ENCODE peak calls at places on chromosomes 3 and 15, in five cellular contexts. S, V, I, N and G are unnamed samples.

GRCh38 chr15:26179906-26180305 is 316.8 kb upstream of the ATP10A start:
- DNase-seq in S (no peak), V (peak), I (no peak), N (no peak), G (no peak)

GRCh38 chr3:45024601-45025262 is 1.4 kb upstream of the CLEC3B start:
- DNase-seq in S (no peak), V (no peak), I (no peak), N (no peak), G (no peak)

GRCh38 chr15:58639992-58640391 is 109.5 kb downstream of the ADAM10 start:
- DNase-seq in S (no peak), V (no peak), I (no peak), N (no peak), G (no peak)

GRCh38 chr15:57727031-57727430 is 20.5 kb downstream of the POLR2M start:
- DNase-seq in S (no peak), V (no peak), I (no peak), N (no peak), G (no peak)

GRCh38 chr15:61032600-61033286 is 196.4 kb downstream of the RORA start:
- DNase-seq in S (no peak), V (no peak), I (no peak), N (no peak), G (no peak)

GRCh38 chr3:23459915-23460546 is 256.9 kb downstream of the UBE2E2 start:
- DNase-seq in S (no peak), V (no peak), I (no peak), N (no peak), G (no peak)

GRCh38 chr3:18241837-18242236 is 183.3 kb downstream of the SATB1 start:
- DNase-seq in S (no peak), V (no peak), I (no peak), N (no peak), G (no peak)

GRCh38 chr3:31445701-31446100 is 87.0 kb upstream of the STT3B start:
- DNase-seq in S (no peak), V (no peak), I (no peak), N (no peak), G (no peak)

GRCh38 chr3:40057077-40057476 is 247.7 kb downstream of the MYRIP start:
- DNase-seq in S (no peak), V (no peak), I (no peak), N (no peak), G (no peak)

GRCh38 chr15:33068007-33068441 is 126.5 kb downstream of the FMN1 start:
- DNase-seq in S (peak), V (peak), I (no peak), N (no peak), G (no peak)

GRCh38 chr15:39235084-39235795 is 345.6 kb upstream of the THBS1 start:
- DNase-seq in S (no peak), V (no peak), I (no peak), N (no peak), G (no peak)

GRCh38 chr15:64251658-64252057 is 88.8 kb upstream of the PPIB start:
- DNase-seq in S (no peak), V (no peak), I (no peak), N (no peak), G (no peak)